ENCODE peak calls at places on chromosome 13, in four cellular contexts. One of them, this sample, is unnamed.

GRCh38 chr13:95603887-95604533 is 40.5 kb downstream of the DZIP1 start:
- DNase-seq in HepG2: peak
- DNase-seq in WTC11: no peak
- DNase-seq in A549: peak
- DNase-seq in this sample: no peak

GRCh38 chr13:114065926-114066774 is 66.3 kb downstream of the RASA3 start:
- DNase-seq in HepG2: no peak
- DNase-seq in WTC11: no peak
- DNase-seq in A549: no peak
- DNase-seq in this sample: no peak

GRCh38 chr13:51861728-51862300 is at the start of gene CCDC70:
- DNase-seq in HepG2: no peak
- DNase-seq in A549: peak
- DNase-seq in WTC11: no peak
- DNase-seq in this sample: peak

GRCh38 chr13:113065406-113066141 is 40.0 kb upstream of the F7 start:
- DNase-seq in A549: no peak
- DNase-seq in WTC11: no peak
- DNase-seq in HepG2: no peak
- DNase-seq in this sample: no peak

GRCh38 chr13:30904043-30904442 is 2.0 kb upstream of the MEDAG start:
- DNase-seq in HepG2: no peak
- DNase-seq in WTC11: no peak
- DNase-seq in A549: no peak
- DNase-seq in this sample: no peak

GRCh38 chr13:27079421-27079958 is 92.1 kb downstream of the USP12 start:
- DNase-seq in WTC11: peak
- DNase-seq in A549: no peak
- DNase-seq in HepG2: no peak
- DNase-seq in this sample: no peak

GRCh38 chr13:74633734-74634133 is 499.5 kb upstream of the KLF12 start:
- DNase-seq in WTC11: no peak
- DNase-seq in A549: no peak
- DNase-seq in HepG2: no peak
- DNase-seq in this sample: no peak

GRCh38 chr13:95154441-95154886 is 146.8 kb downstream of the ABCC4 start:
- DNase-seq in WTC11: no peak
- DNase-seq in A549: peak
- DNase-seq in HepG2: no peak
- DNase-seq in this sample: no peak

GRCh38 chr13:33375421-33375820 is 89.9 kb upstream of the STARD13 start:
- DNase-seq in HepG2: no peak
- DNase-seq in WTC11: no peak
- DNase-seq in A549: no peak
- DNase-seq in this sample: no peak

GRCh38 chr13:26568132-26568815 is 10.8 kb downstream of the WASF3 start:
- DNase-seq in HepG2: no peak
- DNase-seq in WTC11: no peak
- DNase-seq in A549: no peak
- DNase-seq in this sample: no peak

GRCh38 chr13:39148513-39148961 is 110.3 kb downstream of the NHLRC3 start:
- DNase-seq in WTC11: no peak
- DNase-seq in A549: no peak
- DNase-seq in HepG2: no peak
- DNase-seq in this sample: no peak

GRCh38 chr13:97434417-97435296 is 688 bp downstream of the RAP2A start:
- DNase-seq in HepG2: no peak
- DNase-seq in A549: peak
- DNase-seq in WTC11: peak
- DNase-seq in this sample: no peak

GRCh38 chr13:113609616-113610015 is 25.1 kb downstream of the TFDP1 start:
- DNase-seq in A549: no peak
- DNase-seq in WTC11: no peak
- DNase-seq in HepG2: no peak
- DNase-seq in this sample: no peak

GRCh38 chr13:52156724-52157251 is 2.6 kb downstream of the NEK3 start:
- DNase-seq in A549: no peak
- DNase-seq in HepG2: no peak
- DNase-seq in WTC11: no peak
- DNase-seq in this sample: no peak

GRCh38 chr13:85549819-85550218 is 249.4 kb downstream of the SLITRK6 start:
- DNase-seq in WTC11: no peak
- DNase-seq in HepG2: no peak
- DNase-seq in A549: no peak
- DNase-seq in this sample: no peak

GRCh38 chr13:111095911-111096501 is 19.1 kb upstream of the ARHGEF7 start:
- DNase-seq in WTC11: no peak
- DNase-seq in A549: no peak
- DNase-seq in HepG2: no peak
- DNase-seq in this sample: no peak

GRCh38 chr13:45100855-45101254 is 19.5 kb upstream of the GTF2F2 start:
- DNase-seq in WTC11: no peak
- DNase-seq in HepG2: no peak
- DNase-seq in A549: no peak
- DNase-seq in this sample: no peak

GRCh38 chr13:79987323-79987722 is 353.6 kb downstream of the SPRY2 start:
- DNase-seq in A549: no peak
- DNase-seq in HepG2: no peak
- DNase-seq in WTC11: no peak
- DNase-seq in this sample: no peak

GRCh38 chr13:94119360-94119936 is 360.0 kb downstream of the DCT start:
- DNase-seq in A549: no peak
- DNase-seq in WTC11: no peak
- DNase-seq in HepG2: peak
- DNase-seq in this sample: no peak

GRCh38 chr13:42883771-42884170 is 102.4 kb downstream of the FAM216B start:
- DNase-seq in A549: peak
- DNase-seq in HepG2: no peak
- DNase-seq in WTC11: no peak
- DNase-seq in this sample: no peak

GRCh38 chr13:98978280-98978679 is 416 bp upstream of the DOCK9 start:
- DNase-seq in A549: no peak
- DNase-seq in WTC11: no peak
- DNase-seq in HepG2: no peak
- DNase-seq in this sample: no peak

GRCh38 chr13:70893832-70894231 is 785.6 kb upstream of the KLHL1 start:
- DNase-seq in WTC11: no peak
- DNase-seq in HepG2: no peak
- DNase-seq in A549: no peak
- DNase-seq in this sample: no peak

GRCh38 chr13:111926501-111927180 is 140.3 kb upstream of the SOX1 start:
- DNase-seq in WTC11: no peak
- DNase-seq in A549: no peak
- DNase-seq in HepG2: no peak
- DNase-seq in this sample: no peak

GRCh38 chr13:52356327-52356726 is 49.6 kb downstream of the THSD1 start:
- DNase-seq in HepG2: no peak
- DNase-seq in WTC11: no peak
- DNase-seq in A549: no peak
- DNase-seq in this sample: no peak

GRCh38 chr13:44293908-44294735 is 79.5 kb upstream of the SERP2 start:
- DNase-seq in WTC11: no peak
- DNase-seq in HepG2: no peak
- DNase-seq in A549: no peak
- DNase-seq in this sample: no peak

GRCh38 chr13:20353973-20354372 is 121.9 kb upstream of the GJB6 start:
- DNase-seq in HepG2: no peak
- DNase-seq in WTC11: no peak
- DNase-seq in A549: no peak
- DNase-seq in this sample: no peak
- TF ChIP-seq HMGXB4 in HepG2: no peak
- TF ChIP-seq HMGXB4 in WTC11: no peak
- TF ChIP-seq HMGXB4 in A549: no peak
- TF ChIP-seq HMGXB4 in this sample: no peak

GRCh38 chr13:20461481-20461859 is 64.2 kb downstream of the CRYL1 start:
- DNase-seq in WTC11: no peak
- DNase-seq in A549: no peak
- DNase-seq in HepG2: no peak
- DNase-seq in this sample: no peak
- TF ChIP-seq HMGXB4 in WTC11: no peak
- TF ChIP-seq HMGXB4 in A549: no peak
- TF ChIP-seq HMGXB4 in HepG2: no peak
- TF ChIP-seq HMGXB4 in this sample: no peak

DNA sequence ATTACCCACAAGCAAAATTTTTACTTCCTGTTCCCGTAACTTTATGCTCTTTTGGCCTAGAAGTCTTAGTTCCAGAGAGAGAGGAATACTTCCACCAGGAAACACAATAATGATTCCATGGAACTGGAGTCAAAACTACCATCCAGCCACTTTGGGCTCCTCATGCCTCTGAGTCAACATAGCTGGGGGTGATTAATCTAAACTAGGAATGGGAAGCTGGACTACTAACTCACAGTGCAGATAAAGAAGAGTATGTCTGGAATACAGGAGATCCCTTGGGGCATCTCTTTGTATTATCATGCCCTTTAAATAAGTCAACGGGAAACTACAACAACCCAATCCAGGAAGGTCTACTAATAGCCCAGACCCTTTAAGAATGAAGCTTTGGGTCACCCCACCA is 8.9 kb upstream of the ELF1 start:
- DNase-seq in A549: no peak
- DNase-seq in WTC11: no peak
- DNase-seq in HepG2: no peak
- DNase-seq in this sample: no peak
- TF ChIP-seq HMGXB4 in A549: no peak
- TF ChIP-seq HMGXB4 in WTC11: no peak
- TF ChIP-seq HMGXB4 in HepG2: no peak
- TF ChIP-seq HMGXB4 in this sample: no peak

DNA sequence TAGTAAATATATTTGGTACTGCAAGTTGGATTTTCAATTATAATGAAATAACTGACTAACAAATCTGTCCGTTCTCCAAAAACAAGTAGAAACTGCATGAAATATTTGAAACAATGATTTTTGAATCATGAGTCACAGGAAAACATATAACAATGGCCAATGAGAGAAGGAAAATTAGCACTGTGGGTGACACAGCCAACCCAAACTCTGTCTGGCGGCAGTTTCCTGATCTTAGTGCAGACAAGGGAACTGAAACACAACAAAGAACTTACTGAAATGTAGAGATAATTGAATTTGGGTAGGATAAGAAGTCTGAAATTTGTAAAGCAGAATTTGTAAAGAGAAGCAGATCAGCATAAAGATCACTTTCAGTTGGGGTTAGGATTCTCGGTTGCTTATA is 2743.3 kb upstream of the PCDH20 start:
- DNase-seq in HepG2: no peak
- DNase-seq in WTC11: no peak
- DNase-seq in A549: no peak
- DNase-seq in this sample: no peak
- TF ChIP-seq HMGXB4 in HepG2: no peak
- TF ChIP-seq HMGXB4 in WTC11: no peak
- TF ChIP-seq HMGXB4 in A549: no peak
- TF ChIP-seq HMGXB4 in this sample: no peak

DNA sequence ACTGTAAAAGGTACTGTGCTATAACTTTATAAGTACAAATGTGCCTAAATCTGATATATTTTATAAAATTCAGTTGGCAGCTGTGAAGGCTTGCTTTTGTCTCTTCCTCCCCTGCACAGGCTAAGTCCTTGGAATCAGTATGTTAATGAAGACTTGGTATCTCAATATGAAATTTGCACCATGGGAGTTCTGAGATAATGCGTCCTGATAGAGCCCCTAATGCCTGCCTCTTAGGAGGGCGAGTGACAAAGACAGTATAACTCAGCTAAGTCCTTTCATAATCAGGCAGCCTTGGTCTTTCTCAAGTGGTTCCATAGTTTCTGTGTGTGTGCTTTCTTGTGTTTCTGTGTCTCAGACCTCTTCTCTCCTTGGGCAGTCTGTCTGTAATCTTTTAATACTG is 14.7 kb downstream of the LRCH1 start:
- DNase-seq in A549: no peak
- DNase-seq in HepG2: no peak
- DNase-seq in WTC11: no peak
- DNase-seq in this sample: no peak
- TF ChIP-seq HMGXB4 in A549: no peak
- TF ChIP-seq HMGXB4 in HepG2: no peak
- TF ChIP-seq HMGXB4 in WTC11: no peak
- TF ChIP-seq HMGXB4 in this sample: no peak

GRCh38 chr13:28470286-28470685 is 24.6 kb downstream of the FLT1 start:
- DNase-seq in WTC11: no peak
- DNase-seq in HepG2: no peak
- DNase-seq in A549: no peak
- DNase-seq in this sample: no peak
- TF ChIP-seq HMGXB4 in WTC11: no peak
- TF ChIP-seq HMGXB4 in HepG2: no peak
- TF ChIP-seq HMGXB4 in A549: no peak
- TF ChIP-seq HMGXB4 in this sample: no peak

GRCh38 chr13:76885203-76886004 is 801 bp downstream of the KCTD12 start:
- DNase-seq in WTC11: peak
- DNase-seq in HepG2: no peak
- DNase-seq in A549: peak
- DNase-seq in this sample: peak
- TF ChIP-seq HMGXB4 in WTC11: no peak
- TF ChIP-seq HMGXB4 in HepG2: no peak
- TF ChIP-seq HMGXB4 in A549: no peak
- TF ChIP-seq HMGXB4 in this sample: no peak

This sample was measured in K562.